ENCODE peak calls at places on chromosomes 7 and 10, in five cellular contexts. O is colonic mucosa, Z is upper lobe of right lung, P is body of pancreas, T is SK-N-MC. F is an unnamed sample. For H3K36me3, the result is how much of the 10 kb centered on the place peaks cover.

GRCh38 chr10:70661623-70662361 is 10.5 kb upstream of the ADAMTS14 start:
- DNase-seq in T (no peak), Z (peak), O (no peak), P (no peak), F (no peak)

GRCh38 chr10:7763929-7764328 is 23.9 kb downstream of the KIN start:
- DNase-seq in T (no peak), Z (no peak), P (no peak), O (no peak), F (no peak)

GRCh38 chr7:86953653-86954336 is 105.7 kb downstream of the ELAPOR2 start:
- DNase-seq in O (no peak), Z (no peak), T (no peak), P (no peak), F (no peak)

GRCh38 chr7:24587853-24588252 is 14.6 kb downstream of the PALS2 start:
- DNase-seq in T (no peak), Z (no peak), P (no peak), O (no peak), F (no peak)

GRCh38 chr10:11687779-11688447 is 54.3 kb upstream of the ECHDC3 start:
- DNase-seq in Z (no peak), P (peak), O (peak), T (no peak), F (peak)

GRCh38 chr10:131211146-131211545 is 100.4 kb downstream of the TCERG1L start:
- DNase-seq in T (no peak), P (peak), O (no peak), Z (peak), F (no peak)

GRCh38 chr7:585229-585711 is 65.6 kb upstream of the PDGFA start:
- DNase-seq in P (no peak), T (no peak), O (no peak), Z (no peak), F (no peak)

GRCh38 chr10:110806335-110806734 is 65.4 kb upstream of the PDCD4 start:
- DNase-seq in T (no peak), Z (no peak), P (no peak), O (no peak), F (no peak)

GRCh38 chr7:73706122-73707044 is 13.1 kb downstream of the STX1A start:
- DNase-seq in Z (no peak), O (no peak), T (no peak), P (no peak), F (no peak)

GRCh38 chr7:41928781-41929180 is 225.9 kb upstream of the INHBA start:
- DNase-seq in Z (no peak), T (no peak), O (no peak), P (no peak), F (no peak)

GRCh38 chr7:142787783-142788182 is 17.0 kb downstream of the PRSS2 start:
- DNase-seq in P (no peak), T (no peak), Z (no peak), O (no peak), F (no peak)

GRCh38 chr10:28705472-28705871 is 28.2 kb downstream of the BAMBI start:
- DNase-seq in O (no peak), P (no peak), T (no peak), Z (no peak), F (no peak)

GRCh38 chr7:94303736-94304135 is 91.0 kb upstream of the COL1A2 start:
- DNase-seq in O (peak), T (no peak), P (no peak), Z (no peak), F (no peak)

GRCh38 chr7:149729983-149730801 is 43.2 kb downstream of the ZNF467 start:
- DNase-seq in T (no peak), P (no peak), Z (peak), O (no peak), F (no peak)

GRCh38 chr7:149727053-149727452 is 46.3 kb downstream of the ZNF467 start:
- DNase-seq in O (no peak), Z (peak), P (no peak), T (no peak), F (no peak)

GRCh38 chr7:149727541-149728476 is 45.6 kb downstream of the ZNF467 start:
- DNase-seq in O (no peak), P (no peak), T (no peak), Z (peak), F (no peak)

GRCh38 chr7:149729586-149729982 is 43.8 kb downstream of the ZNF467 start:
- DNase-seq in T (no peak), O (no peak), P (no peak), Z (peak), F (no peak)

GRCh38 chr7:149728491-149729375 is 44.7 kb downstream of the ZNF467 start:
- DNase-seq in Z (peak), P (no peak), T (no peak), O (no peak), F (no peak)
- H3K36me3 ChIP-seq in Z (under half), P (under half), T (under half), O (under half), F (under half)

GRCh38 chr7:6424702-6425072 is 23.1 kb downstream of the DAGLB start:
- DNase-seq in P (no peak), O (no peak), T (no peak), Z (no peak), F (no peak)

GRCh38 chr7:6423942-6424701 is 23.6 kb downstream of the DAGLB start:
- DNase-seq in T (no peak), Z (peak), O (peak), P (no peak), F (no peak)

GRCh38 chr7:6420680-6421079 is 27.1 kb downstream of the DAGLB start:
- DNase-seq in Z (no peak), O (no peak), T (no peak), P (no peak), F (no peak)

GRCh38 chr7:6422095-6422494 is 25.7 kb downstream of the DAGLB start:
- DNase-seq in Z (no peak), P (no peak), T (no peak), O (no peak), F (no peak)

GRCh38 chr7:6422926-6423632 is 24.7 kb downstream of the DAGLB start:
- DNase-seq in Z (peak), T (no peak), O (no peak), P (no peak), F (no peak)
- H3K36me3 ChIP-seq in Z (half or more), T (under half), O (under half), P (under half), F (half or more)

DNA sequence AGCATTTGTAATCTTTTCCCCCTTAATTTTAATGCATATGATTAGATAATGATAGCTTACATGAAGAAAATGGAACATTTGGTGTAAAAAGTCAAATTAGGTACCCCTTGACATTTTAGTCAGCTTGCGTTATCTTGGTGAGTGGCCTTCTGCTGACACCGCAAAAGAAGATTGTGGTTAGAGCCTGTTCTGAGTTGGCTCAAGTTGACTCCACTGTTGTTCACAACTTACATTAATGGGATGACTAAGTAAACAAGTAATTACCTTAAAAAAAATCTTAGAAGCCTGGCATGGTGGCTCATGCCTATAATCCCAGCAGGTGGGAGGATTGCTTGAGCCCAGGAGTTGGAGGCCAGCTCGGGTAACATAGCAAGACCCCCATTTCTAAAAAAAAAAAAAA is 24.2 kb downstream of the TRRAP start:
- DNase-seq in O (no peak), Z (no peak), P (no peak), T (no peak), F (no peak)
- H3K36me3 ChIP-seq in O (under half), Z (half or more), P (under half), T (half or more), F (half or more)

GRCh38 chr7:99193527-99194214 is 14.2 kb downstream of the KPNA7 start:
- DNase-seq in Z (no peak), O (no peak), P (no peak), T (peak), F (no peak)
- H3K36me3 ChIP-seq in Z (under half), O (under half), P (under half), T (under half), F (under half)

GRCh38 chr7:135186841-135187253 is 16.3 kb upstream of the CYREN start:
- DNase-seq in Z (no peak), P (peak), T (no peak), O (no peak), F (no peak)
- H3K36me3 ChIP-seq in Z (half or more), P (under half), T (under half), O (under half), F (half or more)